ENCODE peak calls at places on chromosomes 12 and 14, in five cellular contexts. X is HepG2, T is K562, E is GM23338, N is A549. W is an unnamed sample.

GRCh38 chr12:34400423-34400881 is 378.2 kb downstream of the ALG10 start:
- DNase-seq in X (no peak), T (peak), E (no peak), N (no peak), W (no peak)

GRCh38 chr12:111756681-111757080 is 10.1 kb upstream of the ALDH2 start:
- DNase-seq in X (no peak), T (no peak), E (no peak), N (no peak), W (no peak)

GRCh38 chr14:54771411-54772027 is 131.1 kb downstream of the GCH1 start:
- DNase-seq in X (no peak), T (peak), E (no peak), N (no peak), W (no peak)

GRCh38 chr12:132489078-132489601 is 811 bp upstream of the FBRSL1 start:
- DNase-seq in X (no peak), T (peak), E (no peak), N (no peak), W (no peak)

GRCh38 chr14:52701223-52701622 is 5.8 kb upstream of the PSMC6 start:
- DNase-seq in X (no peak), T (no peak), E (no peak), N (peak), W (no peak)

GRCh38 chr14:22841311-22841710 is 4.9 kb downstream of the MMP14 start:
- DNase-seq in X (no peak), T (no peak), E (no peak), N (no peak), W (no peak)

GRCh38 chr12:16606201-16606849 is 363 bp upstream of the LMO3 start:
- DNase-seq in X (no peak), T (no peak), E (peak), N (no peak), W (no peak)

GRCh38 chr12:127125607-127126259 is 1141.2 kb upstream of the TMEM132C start:
- DNase-seq in X (no peak), T (peak), E (no peak), N (peak), W (no peak)

GRCh38 chr14:59044707-59045106 is 143.8 kb upstream of the DAAM1 start:
- DNase-seq in X (no peak), T (peak), E (no peak), N (no peak), W (no peak)

GRCh38 chr12:124469193-124469888 is 98.1 kb downstream of the NCOR2 start:
- DNase-seq in X (no peak), T (no peak), E (peak), N (peak), W (no peak)
- H3K4me3 ChIP-seq in X (no peak), T (no peak), E (no peak), N (no peak), W (no peak)

GRCh38 chr14:99273025-99273723 is 1.2 kb upstream of the BCL11B start:
- DNase-seq in X (peak), T (no peak), E (peak), N (peak), W (no peak)
- TF ChIP-seq REST in X (no peak), T (no peak), E (no peak), N (no peak), W (no peak)

DNA sequence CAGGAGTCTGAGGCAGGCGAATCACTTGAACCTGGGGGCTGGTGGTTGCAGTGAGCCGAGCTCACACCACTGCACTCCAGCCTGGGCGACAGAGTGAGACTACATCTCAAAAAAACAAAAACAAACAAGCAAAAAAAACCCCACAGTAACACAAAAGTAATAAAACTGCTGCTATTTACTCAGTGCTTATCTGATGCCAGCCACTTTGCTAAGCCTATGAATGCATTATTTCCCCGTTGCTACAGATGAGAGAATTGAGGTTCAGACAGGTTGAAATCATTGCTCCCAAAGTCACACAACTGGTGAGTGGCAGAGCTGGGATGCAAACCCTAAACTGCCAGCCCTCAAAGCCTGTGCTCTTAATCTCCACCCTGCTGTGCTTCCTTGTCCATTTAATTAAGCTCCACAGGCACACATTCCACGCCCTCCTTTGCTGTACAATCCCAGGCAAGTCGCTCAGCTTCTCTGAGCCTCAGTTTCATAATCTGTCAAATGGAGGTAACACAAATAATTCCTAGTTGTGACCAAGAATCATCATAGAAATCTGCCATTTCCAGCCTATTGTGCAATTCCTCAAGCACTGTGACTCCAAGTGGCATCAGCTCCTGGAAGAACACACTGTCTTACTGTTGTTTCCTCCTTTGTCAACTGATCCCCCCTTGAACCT is 5.7 kb upstream of the OAS3 start:
- DNase-seq in X (no peak), T (no peak), E (peak), N (no peak), W (no peak)
- H3K4me3 ChIP-seq in X (no peak), T (no peak), E (no peak), N (no peak), W (no peak)

GRCh38 chr12:113104953-113105510 is 30.5 kb downstream of the RASAL1 start:
- DNase-seq in X (no peak), T (no peak), E (no peak), N (no peak), W (no peak)

GRCh38 chr12:113105606-113106271 is 29.8 kb downstream of the RASAL1 start:
- DNase-seq in X (no peak), T (no peak), E (no peak), N (no peak), W (no peak)

GRCh38 chr12:113103756-113104450 is 31.7 kb downstream of the RASAL1 start:
- DNase-seq in X (peak), T (peak), E (peak), N (peak), W (no peak)

GRCh38 chr12:113108308-113108707 is 27.3 kb downstream of the RASAL1 start:
- DNase-seq in X (no peak), T (no peak), E (no peak), N (no peak), W (no peak)

DNA sequence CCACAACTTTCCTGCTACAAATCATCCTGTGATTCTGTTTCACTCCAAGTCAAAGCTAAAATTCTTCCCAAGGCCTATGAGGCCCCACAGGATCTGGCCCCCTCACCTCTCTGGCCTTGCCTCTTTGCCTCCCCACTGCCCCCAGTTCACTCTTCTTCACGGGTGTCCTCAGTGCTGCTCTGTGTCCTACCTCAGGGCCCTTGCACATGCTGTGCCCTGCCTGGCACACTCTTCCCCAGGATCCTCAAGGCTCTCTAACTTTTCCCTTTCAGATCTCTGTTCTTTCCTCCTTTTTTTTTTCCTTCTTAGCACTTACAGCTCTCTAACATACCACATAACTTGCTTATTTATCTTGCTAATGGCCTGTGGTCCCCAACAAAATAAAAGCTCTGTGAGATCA is 29.2 kb downstream of the RASAL1 start:
- DNase-seq in X (no peak), T (no peak), E (no peak), N (no peak), W (no peak)
- TF ChIP-seq REST in X (no peak), T (no peak), E (no peak), N (no peak), W (no peak)

GRCh38 chr12:6312529-6313325 is 2.2 kb downstream of the PLEKHG6 start:
- DNase-seq in X (no peak), T (no peak), E (peak), N (no peak), W (no peak)

GRCh38 chr12:6313326-6313940 is 3.0 kb downstream of the PLEKHG6 start:
- DNase-seq in X (no peak), T (no peak), E (no peak), N (no peak), W (no peak)

GRCh38 chr12:6314776-6315175 is 4.3 kb downstream of the PLEKHG6 start:
- DNase-seq in X (no peak), T (no peak), E (no peak), N (peak), W (no peak)

GRCh38 chr12:6310771-6311610 is 509 bp downstream of the PLEKHG6 start:
- DNase-seq in X (no peak), T (no peak), E (peak), N (no peak), W (no peak)

DNA sequence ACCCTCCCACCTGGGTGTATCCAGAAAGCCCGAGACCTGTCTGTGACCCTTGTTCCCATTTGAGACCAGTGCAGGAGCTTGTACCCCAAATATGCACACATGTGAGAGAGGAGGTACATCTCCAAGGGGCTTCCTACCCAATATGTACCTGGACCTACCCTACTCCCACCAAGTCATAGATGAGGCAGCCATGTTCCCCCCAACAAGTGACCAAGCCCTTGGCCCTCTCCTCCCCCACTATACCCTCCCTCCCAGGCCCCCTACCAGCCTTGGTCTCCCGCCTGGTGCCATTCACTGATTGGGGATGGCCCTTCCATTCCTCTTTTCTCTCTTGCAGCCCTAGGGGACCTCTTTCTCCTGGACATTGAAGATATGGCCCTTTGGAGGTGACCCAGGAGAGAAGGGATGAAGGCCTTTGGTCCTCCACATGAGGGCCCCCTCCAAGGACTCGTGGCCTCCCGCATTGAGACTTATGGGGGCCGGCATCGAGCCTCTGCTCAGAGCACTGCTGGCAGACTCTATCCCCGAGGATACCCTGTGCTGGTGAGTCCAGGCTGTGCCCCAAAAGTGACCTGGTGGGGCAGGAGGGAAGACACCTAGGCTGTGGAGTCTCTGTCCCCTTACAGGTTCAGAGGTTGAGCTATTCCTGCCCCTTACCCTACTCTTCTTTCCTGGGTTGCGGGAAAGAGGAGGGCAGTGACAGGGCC is 1.5 kb downstream of the PLEKHG6 start:
- DNase-seq in X (no peak), T (no peak), E (no peak), N (no peak), W (no peak)
- H3K4me3 ChIP-seq in X (no peak), T (no peak), E (no peak), N (no peak), W (no peak)

DNA sequence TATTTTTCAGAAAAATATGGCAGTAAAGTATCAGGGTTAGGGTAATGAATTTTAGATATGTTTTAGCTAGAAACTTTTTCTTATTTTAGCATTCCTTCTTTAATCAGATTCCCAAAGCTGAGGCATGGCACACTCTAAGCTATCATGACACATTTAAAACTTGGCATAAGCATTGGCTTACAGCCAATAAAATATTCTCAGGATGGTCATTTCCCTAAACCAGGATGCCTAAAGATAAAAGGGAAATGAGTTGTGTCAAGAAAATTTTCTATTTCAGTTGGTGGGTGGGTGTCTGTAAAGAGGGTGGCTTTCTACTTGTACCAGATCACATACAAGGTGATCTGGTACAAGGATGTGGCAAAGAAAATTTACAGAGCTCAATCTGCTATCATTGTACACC is 47.8 kb downstream of the PEBP1 start:
- DNase-seq in X (no peak), T (no peak), E (no peak), N (no peak), W (no peak)
- TF ChIP-seq REST in X (no peak), T (no peak), E (no peak), N (no peak), W (no peak)

W was measured in Panc1.